ENCODE peak calls at places on chromosomes 11 and 22, in nine cellular contexts. One of them, this sample, is unnamed.

GRCh38 chr11:1556278-1557167 is 15.5 kb downstream of the DUSP8 start:
- DNase-seq in upper lobe of right lung: peak; percentile 58
- DNase-seq in stomach: no peak
- DNase-seq in stimulated activated CD4-positive, alpha-beta T cell treated with anti-CD3 and anti-CD28 coated beads, TNF-alpha, amount 100 ng/mL, for 48 hours: no peak
- DNase-seq in NCI-H1417: no peak
- DNase-seq in naive thymus-derived CD8-positive, alpha-beta T cell: peak; percentile 19
- DNase-seq in cardiac septum: no peak
- DNase-seq in psoas muscle: peak; percentile 49
- DNase-seq in stimulated activated CD8-positive, alpha-beta memory T cell treated with anti-CD3 and anti-CD28 coated beads, Interleukin-2, amount 100 ng/mL, for 1 hour: no peak
- DNase-seq in this sample: no peak

GRCh38 chr11:19697721-19698121 is 14.9 kb upstream of the NAV2 start:
- DNase-seq in stomach: no peak
- DNase-seq in upper lobe of right lung: no peak
- DNase-seq in cardiac septum: no peak
- DNase-seq in naive thymus-derived CD8-positive, alpha-beta T cell: no peak
- DNase-seq in psoas muscle: no peak
- DNase-seq in stimulated activated CD4-positive, alpha-beta T cell treated with anti-CD3 and anti-CD28 coated beads, TNF-alpha, amount 100 ng/mL, for 48 hours: no peak
- DNase-seq in NCI-H1417: no peak
- DNase-seq in stimulated activated CD8-positive, alpha-beta memory T cell treated with anti-CD3 and anti-CD28 coated beads, Interleukin-2, amount 100 ng/mL, for 1 hour: no peak
- DNase-seq in this sample: no peak

GRCh38 chr11:117220568-117220967 is 11.3 kb downstream of the PCSK7 start:
- DNase-seq in naive thymus-derived CD8-positive, alpha-beta T cell: peak; percentile 41
- DNase-seq in stimulated activated CD8-positive, alpha-beta memory T cell treated with anti-CD3 and anti-CD28 coated beads, Interleukin-2, amount 100 ng/mL, for 1 hour: no peak
- DNase-seq in stimulated activated CD4-positive, alpha-beta T cell treated with anti-CD3 and anti-CD28 coated beads, TNF-alpha, amount 100 ng/mL, for 48 hours: no peak
- DNase-seq in stomach: no peak
- DNase-seq in upper lobe of right lung: no peak
- DNase-seq in NCI-H1417: no peak
- DNase-seq in psoas muscle: peak; percentile 83
- DNase-seq in cardiac septum: no peak
- DNase-seq in this sample: no peak

GRCh38 chr11:69372589-69373250 is 78.8 kb downstream of the MYEOV start:
- DNase-seq in stomach: peak; percentile 21
- DNase-seq in psoas muscle: no peak
- DNase-seq in stimulated activated CD8-positive, alpha-beta memory T cell treated with anti-CD3 and anti-CD28 coated beads, Interleukin-2, amount 100 ng/mL, for 1 hour: no peak
- DNase-seq in naive thymus-derived CD8-positive, alpha-beta T cell: peak; percentile 56
- DNase-seq in stimulated activated CD4-positive, alpha-beta T cell treated with anti-CD3 and anti-CD28 coated beads, TNF-alpha, amount 100 ng/mL, for 48 hours: no peak
- DNase-seq in cardiac septum: peak; percentile 33
- DNase-seq in NCI-H1417: no peak
- DNase-seq in upper lobe of right lung: no peak
- DNase-seq in this sample: no peak

GRCh38 chr22:26845016-26845728 is 187.8 kb downstream of the MIAT start:
- DNase-seq in stomach: no peak
- DNase-seq in stimulated activated CD8-positive, alpha-beta memory T cell treated with anti-CD3 and anti-CD28 coated beads, Interleukin-2, amount 100 ng/mL, for 1 hour: no peak
- DNase-seq in stimulated activated CD4-positive, alpha-beta T cell treated with anti-CD3 and anti-CD28 coated beads, TNF-alpha, amount 100 ng/mL, for 48 hours: no peak
- DNase-seq in upper lobe of right lung: no peak
- DNase-seq in cardiac septum: no peak
- DNase-seq in psoas muscle: no peak
- DNase-seq in naive thymus-derived CD8-positive, alpha-beta T cell: no peak
- DNase-seq in NCI-H1417: peak; percentile 21
- DNase-seq in this sample: no peak

GRCh38 chr11:64123102-64123434 is 42.8 kb downstream of the MACROD1 start:
- DNase-seq in stimulated activated CD8-positive, alpha-beta memory T cell treated with anti-CD3 and anti-CD28 coated beads, Interleukin-2, amount 100 ng/mL, for 1 hour: no peak
- DNase-seq in naive thymus-derived CD8-positive, alpha-beta T cell: no peak
- DNase-seq in stimulated activated CD4-positive, alpha-beta T cell treated with anti-CD3 and anti-CD28 coated beads, TNF-alpha, amount 100 ng/mL, for 48 hours: no peak
- DNase-seq in cardiac septum: no peak
- DNase-seq in NCI-H1417: peak; percentile 79
- DNase-seq in upper lobe of right lung: peak; percentile 89
- DNase-seq in stomach: peak; percentile 79
- DNase-seq in psoas muscle: peak; percentile 91
- DNase-seq in this sample: no peak

GRCh38 chr11:115642660-115643059 is 138.4 kb upstream of the CADM1 start:
- DNase-seq in naive thymus-derived CD8-positive, alpha-beta T cell: no peak
- DNase-seq in NCI-H1417: peak; percentile 68
- DNase-seq in upper lobe of right lung: no peak
- DNase-seq in cardiac septum: no peak
- DNase-seq in stomach: no peak
- DNase-seq in psoas muscle: no peak
- DNase-seq in stimulated activated CD4-positive, alpha-beta T cell treated with anti-CD3 and anti-CD28 coated beads, TNF-alpha, amount 100 ng/mL, for 48 hours: no peak
- DNase-seq in stimulated activated CD8-positive, alpha-beta memory T cell treated with anti-CD3 and anti-CD28 coated beads, Interleukin-2, amount 100 ng/mL, for 1 hour: no peak
- DNase-seq in this sample: no peak

GRCh38 chr11:33735166-33735425 is 1.1 kb downstream of the CD59 start:
- DNase-seq in upper lobe of right lung: no peak
- DNase-seq in stomach: no peak
- DNase-seq in stimulated activated CD8-positive, alpha-beta memory T cell treated with anti-CD3 and anti-CD28 coated beads, Interleukin-2, amount 100 ng/mL, for 1 hour: no peak
- DNase-seq in stimulated activated CD4-positive, alpha-beta T cell treated with anti-CD3 and anti-CD28 coated beads, TNF-alpha, amount 100 ng/mL, for 48 hours: no peak
- DNase-seq in naive thymus-derived CD8-positive, alpha-beta T cell: no peak
- DNase-seq in NCI-H1417: peak; percentile 73
- DNase-seq in cardiac septum: no peak
- DNase-seq in psoas muscle: no peak
- DNase-seq in this sample: no peak

GRCh38 chr11:96238563-96239166 is 104.3 kb downstream of the MAML2 start:
- DNase-seq in upper lobe of right lung: no peak
- DNase-seq in cardiac septum: no peak
- DNase-seq in naive thymus-derived CD8-positive, alpha-beta T cell: no peak
- DNase-seq in NCI-H1417: peak; percentile 49
- DNase-seq in stimulated activated CD4-positive, alpha-beta T cell treated with anti-CD3 and anti-CD28 coated beads, TNF-alpha, amount 100 ng/mL, for 48 hours: no peak
- DNase-seq in stimulated activated CD8-positive, alpha-beta memory T cell treated with anti-CD3 and anti-CD28 coated beads, Interleukin-2, amount 100 ng/mL, for 1 hour: no peak
- DNase-seq in stomach: no peak
- DNase-seq in psoas muscle: no peak
- DNase-seq in this sample: no peak

GRCh38 chr11:73875840-73876239 is 806 bp downstream of the COA4 start:
- DNase-seq in cardiac septum: no peak
- DNase-seq in psoas muscle: no peak
- DNase-seq in stomach: no peak
- DNase-seq in stimulated activated CD8-positive, alpha-beta memory T cell treated with anti-CD3 and anti-CD28 coated beads, Interleukin-2, amount 100 ng/mL, for 1 hour: no peak
- DNase-seq in upper lobe of right lung: no peak
- DNase-seq in NCI-H1417: peak; percentile 64
- DNase-seq in stimulated activated CD4-positive, alpha-beta T cell treated with anti-CD3 and anti-CD28 coated beads, TNF-alpha, amount 100 ng/mL, for 48 hours: no peak
- DNase-seq in naive thymus-derived CD8-positive, alpha-beta T cell: no peak
- DNase-seq in this sample: no peak

GRCh38 chr11:11871991-11872401 is 30.2 kb downstream of the USP47 start:
- DNase-seq in stomach: no peak
- DNase-seq in psoas muscle: no peak
- DNase-seq in cardiac septum: no peak
- DNase-seq in stimulated activated CD8-positive, alpha-beta memory T cell treated with anti-CD3 and anti-CD28 coated beads, Interleukin-2, amount 100 ng/mL, for 1 hour: no peak
- DNase-seq in upper lobe of right lung: no peak
- DNase-seq in naive thymus-derived CD8-positive, alpha-beta T cell: no peak
- DNase-seq in NCI-H1417: no peak
- DNase-seq in stimulated activated CD4-positive, alpha-beta T cell treated with anti-CD3 and anti-CD28 coated beads, TNF-alpha, amount 100 ng/mL, for 48 hours: no peak
- DNase-seq in this sample: no peak

GRCh38 chr11:44928144-44928543 is 22.5 kb downstream of the TP53I11 start:
- DNase-seq in naive thymus-derived CD8-positive, alpha-beta T cell: no peak
- DNase-seq in psoas muscle: no peak
- DNase-seq in NCI-H1417: no peak
- DNase-seq in stomach: no peak
- DNase-seq in cardiac septum: no peak
- DNase-seq in upper lobe of right lung: no peak
- DNase-seq in stimulated activated CD8-positive, alpha-beta memory T cell treated with anti-CD3 and anti-CD28 coated beads, Interleukin-2, amount 100 ng/mL, for 1 hour: no peak
- DNase-seq in stimulated activated CD4-positive, alpha-beta T cell treated with anti-CD3 and anti-CD28 coated beads, TNF-alpha, amount 100 ng/mL, for 48 hours: no peak
- DNase-seq in this sample: no peak

GRCh38 chr11:110447343-110447742 is 17.6 kb downstream of the FDX1 start:
- DNase-seq in stimulated activated CD8-positive, alpha-beta memory T cell treated with anti-CD3 and anti-CD28 coated beads, Interleukin-2, amount 100 ng/mL, for 1 hour: no peak
- DNase-seq in cardiac septum: no peak
- DNase-seq in stomach: no peak
- DNase-seq in upper lobe of right lung: no peak
- DNase-seq in naive thymus-derived CD8-positive, alpha-beta T cell: no peak
- DNase-seq in NCI-H1417: no peak
- DNase-seq in stimulated activated CD4-positive, alpha-beta T cell treated with anti-CD3 and anti-CD28 coated beads, TNF-alpha, amount 100 ng/mL, for 48 hours: no peak
- DNase-seq in psoas muscle: no peak
- DNase-seq in this sample: no peak

GRCh38 chr11:130313383-130314183 is 1.1 kb downstream of the ZBTB44 start:
- DNase-seq in stimulated activated CD4-positive, alpha-beta T cell treated with anti-CD3 and anti-CD28 coated beads, TNF-alpha, amount 100 ng/mL, for 48 hours: no peak
- DNase-seq in stomach: no peak
- DNase-seq in upper lobe of right lung: no peak
- DNase-seq in NCI-H1417: no peak
- DNase-seq in psoas muscle: no peak
- DNase-seq in naive thymus-derived CD8-positive, alpha-beta T cell: no peak
- DNase-seq in cardiac septum: no peak
- DNase-seq in stimulated activated CD8-positive, alpha-beta memory T cell treated with anti-CD3 and anti-CD28 coated beads, Interleukin-2, amount 100 ng/mL, for 1 hour: no peak
- DNase-seq in this sample: no peak

GRCh38 chr11:18633256-18634139 is 644 bp downstream of the SPTY2D1 start:
- DNase-seq in stomach: no peak
- DNase-seq in stimulated activated CD8-positive, alpha-beta memory T cell treated with anti-CD3 and anti-CD28 coated beads, Interleukin-2, amount 100 ng/mL, for 1 hour: no peak
- DNase-seq in NCI-H1417: no peak
- DNase-seq in upper lobe of right lung: no peak
- DNase-seq in psoas muscle: no peak
- DNase-seq in naive thymus-derived CD8-positive, alpha-beta T cell: no peak
- DNase-seq in stimulated activated CD4-positive, alpha-beta T cell treated with anti-CD3 and anti-CD28 coated beads, TNF-alpha, amount 100 ng/mL, for 48 hours: peak; percentile 8
- DNase-seq in cardiac septum: no peak
- DNase-seq in this sample: peak; percentile 40

GRCh38 chr11:10993186-10993585 is 135.3 kb upstream of the ZBED5 start:
- DNase-seq in stimulated activated CD4-positive, alpha-beta T cell treated with anti-CD3 and anti-CD28 coated beads, TNF-alpha, amount 100 ng/mL, for 48 hours: no peak
- DNase-seq in upper lobe of right lung: no peak
- DNase-seq in NCI-H1417: no peak
- DNase-seq in naive thymus-derived CD8-positive, alpha-beta T cell: no peak
- DNase-seq in stomach: no peak
- DNase-seq in stimulated activated CD8-positive, alpha-beta memory T cell treated with anti-CD3 and anti-CD28 coated beads, Interleukin-2, amount 100 ng/mL, for 1 hour: no peak
- DNase-seq in psoas muscle: no peak
- DNase-seq in cardiac septum: no peak
- DNase-seq in this sample: no peak

GRCh38 chr22:27801197-27801615 is 350 bp downstream of the MN1 start:
- DNase-seq in upper lobe of right lung: peak; percentile 69
- DNase-seq in NCI-H1417: peak; percentile 23
- DNase-seq in stimulated activated CD8-positive, alpha-beta memory T cell treated with anti-CD3 and anti-CD28 coated beads, Interleukin-2, amount 100 ng/mL, for 1 hour: no peak
- DNase-seq in cardiac septum: no peak
- DNase-seq in psoas muscle: peak; percentile 72
- DNase-seq in stimulated activated CD4-positive, alpha-beta T cell treated with anti-CD3 and anti-CD28 coated beads, TNF-alpha, amount 100 ng/mL, for 48 hours: peak; percentile 14
- DNase-seq in stomach: peak; percentile 33
- DNase-seq in naive thymus-derived CD8-positive, alpha-beta T cell: no peak
- DNase-seq in this sample: no peak

GRCh38 chr11:46361283-46362145 is 14.3 kb downstream of the DGKZ start:
- DNase-seq in psoas muscle: peak; percentile 92
- DNase-seq in naive thymus-derived CD8-positive, alpha-beta T cell: peak; percentile 81
- DNase-seq in cardiac septum: peak; percentile 90
- DNase-seq in stimulated activated CD8-positive, alpha-beta memory T cell treated with anti-CD3 and anti-CD28 coated beads, Interleukin-2, amount 100 ng/mL, for 1 hour: no peak
- DNase-seq in NCI-H1417: peak; percentile 89
- DNase-seq in stomach: no peak
- DNase-seq in upper lobe of right lung: peak; percentile 88
- DNase-seq in stimulated activated CD4-positive, alpha-beta T cell treated with anti-CD3 and anti-CD28 coated beads, TNF-alpha, amount 100 ng/mL, for 48 hours: no peak
- DNase-seq in this sample: peak; percentile 84

GRCh38 chr11:126007263-126007662 is 55.4 kb downstream of the CDON start:
- DNase-seq in stimulated activated CD4-positive, alpha-beta T cell treated with anti-CD3 and anti-CD28 coated beads, TNF-alpha, amount 100 ng/mL, for 48 hours: no peak
- DNase-seq in psoas muscle: no peak
- DNase-seq in stomach: no peak
- DNase-seq in NCI-H1417: peak; percentile 9
- DNase-seq in naive thymus-derived CD8-positive, alpha-beta T cell: no peak
- DNase-seq in stimulated activated CD8-positive, alpha-beta memory T cell treated with anti-CD3 and anti-CD28 coated beads, Interleukin-2, amount 100 ng/mL, for 1 hour: no peak
- DNase-seq in upper lobe of right lung: no peak
- DNase-seq in cardiac septum: no peak
- DNase-seq in this sample: no peak

GRCh38 chr11:13316528-13316961 is 39.0 kb downstream of the BMAL1 start:
- DNase-seq in naive thymus-derived CD8-positive, alpha-beta T cell: no peak
- DNase-seq in stomach: no peak
- DNase-seq in stimulated activated CD4-positive, alpha-beta T cell treated with anti-CD3 and anti-CD28 coated beads, TNF-alpha, amount 100 ng/mL, for 48 hours: no peak
- DNase-seq in cardiac septum: no peak
- DNase-seq in psoas muscle: peak; percentile 80
- DNase-seq in upper lobe of right lung: peak; percentile 77
- DNase-seq in NCI-H1417: no peak
- DNase-seq in stimulated activated CD8-positive, alpha-beta memory T cell treated with anti-CD3 and anti-CD28 coated beads, Interleukin-2, amount 100 ng/mL, for 1 hour: no peak
- DNase-seq in this sample: no peak

GRCh38 chr22:22318723-22319465 is 74.3 kb downstream of the VPREB1 start:
- DNase-seq in upper lobe of right lung: no peak
- DNase-seq in cardiac septum: no peak
- DNase-seq in psoas muscle: no peak
- DNase-seq in NCI-H1417: no peak
- DNase-seq in stimulated activated CD8-positive, alpha-beta memory T cell treated with anti-CD3 and anti-CD28 coated beads, Interleukin-2, amount 100 ng/mL, for 1 hour: no peak
- DNase-seq in stomach: no peak
- DNase-seq in stimulated activated CD4-positive, alpha-beta T cell treated with anti-CD3 and anti-CD28 coated beads, TNF-alpha, amount 100 ng/mL, for 48 hours: no peak
- DNase-seq in naive thymus-derived CD8-positive, alpha-beta T cell: no peak
- DNase-seq in this sample: no peak

GRCh38 chr22:44995715-44996114 is 14.1 kb downstream of the PHF21B start:
- DNase-seq in naive thymus-derived CD8-positive, alpha-beta T cell: no peak
- DNase-seq in cardiac septum: no peak
- DNase-seq in stimulated activated CD8-positive, alpha-beta memory T cell treated with anti-CD3 and anti-CD28 coated beads, Interleukin-2, amount 100 ng/mL, for 1 hour: no peak
- DNase-seq in upper lobe of right lung: no peak
- DNase-seq in NCI-H1417: no peak
- DNase-seq in stomach: no peak
- DNase-seq in psoas muscle: no peak
- DNase-seq in stimulated activated CD4-positive, alpha-beta T cell treated with anti-CD3 and anti-CD28 coated beads, TNF-alpha, amount 100 ng/mL, for 48 hours: no peak
- DNase-seq in this sample: no peak

GRCh38 chr22:49976439-49977175 is 16.0 kb downstream of the PIM3 start:
- DNase-seq in cardiac septum: peak; percentile 27
- DNase-seq in stimulated activated CD4-positive, alpha-beta T cell treated with anti-CD3 and anti-CD28 coated beads, TNF-alpha, amount 100 ng/mL, for 48 hours: peak; percentile 63
- DNase-seq in NCI-H1417: peak; percentile 2
- DNase-seq in stimulated activated CD8-positive, alpha-beta memory T cell treated with anti-CD3 and anti-CD28 coated beads, Interleukin-2, amount 100 ng/mL, for 1 hour: no peak
- DNase-seq in psoas muscle: no peak
- DNase-seq in naive thymus-derived CD8-positive, alpha-beta T cell: peak; percentile 59
- DNase-seq in upper lobe of right lung: peak; percentile 41
- DNase-seq in stomach: peak; percentile 26
- DNase-seq in this sample: no peak

GRCh38 chr11:61695917-61696316 is 15.7 kb downstream of the DAGLA start:
- DNase-seq in NCI-H1417: peak; percentile 19
- DNase-seq in stimulated activated CD8-positive, alpha-beta memory T cell treated with anti-CD3 and anti-CD28 coated beads, Interleukin-2, amount 100 ng/mL, for 1 hour: peak; percentile 87
- DNase-seq in upper lobe of right lung: peak; percentile 89
- DNase-seq in cardiac septum: peak; percentile 86
- DNase-seq in naive thymus-derived CD8-positive, alpha-beta T cell: peak; percentile 93
- DNase-seq in stomach: peak; percentile 78
- DNase-seq in stimulated activated CD4-positive, alpha-beta T cell treated with anti-CD3 and anti-CD28 coated beads, TNF-alpha, amount 100 ng/mL, for 48 hours: peak; percentile 89
- DNase-seq in psoas muscle: peak; percentile 92
- DNase-seq in this sample: peak; percentile 50

GRCh38 chr22:24401824-24402434 is 25.5 kb upstream of the ADORA2A start:
- DNase-seq in cardiac septum: no peak
- DNase-seq in naive thymus-derived CD8-positive, alpha-beta T cell: no peak
- DNase-seq in upper lobe of right lung: no peak
- DNase-seq in stimulated activated CD4-positive, alpha-beta T cell treated with anti-CD3 and anti-CD28 coated beads, TNF-alpha, amount 100 ng/mL, for 48 hours: no peak
- DNase-seq in stimulated activated CD8-positive, alpha-beta memory T cell treated with anti-CD3 and anti-CD28 coated beads, Interleukin-2, amount 100 ng/mL, for 1 hour: no peak
- DNase-seq in stomach: no peak
- DNase-seq in psoas muscle: peak; percentile 32
- DNase-seq in NCI-H1417: no peak
- DNase-seq in this sample: no peak

GRCh38 chr11:117688255-117688797 is 108.7 kb downstream of the DSCAML1 start:
- DNase-seq in stimulated activated CD4-positive, alpha-beta T cell treated with anti-CD3 and anti-CD28 coated beads, TNF-alpha, amount 100 ng/mL, for 48 hours: no peak
- DNase-seq in stomach: no peak
- DNase-seq in NCI-H1417: no peak
- DNase-seq in psoas muscle: no peak
- DNase-seq in naive thymus-derived CD8-positive, alpha-beta T cell: no peak
- DNase-seq in cardiac septum: no peak
- DNase-seq in upper lobe of right lung: no peak
- DNase-seq in stimulated activated CD8-positive, alpha-beta memory T cell treated with anti-CD3 and anti-CD28 coated beads, Interleukin-2, amount 100 ng/mL, for 1 hour: no peak
- DNase-seq in this sample: no peak

GRCh38 chr11:118910309-118911112 is 15.2 kb downstream of the BCL9L start:
- DNase-seq in stomach: peak; percentile 82
- DNase-seq in naive thymus-derived CD8-positive, alpha-beta T cell: no peak
- DNase-seq in psoas muscle: peak; percentile 90
- DNase-seq in stimulated activated CD8-positive, alpha-beta memory T cell treated with anti-CD3 and anti-CD28 coated beads, Interleukin-2, amount 100 ng/mL, for 1 hour: no peak
- DNase-seq in upper lobe of right lung: peak; percentile 91
- DNase-seq in stimulated activated CD4-positive, alpha-beta T cell treated with anti-CD3 and anti-CD28 coated beads, TNF-alpha, amount 100 ng/mL, for 48 hours: no peak
- DNase-seq in cardiac septum: no peak
- DNase-seq in NCI-H1417: no peak
- DNase-seq in this sample: no peak

GRCh38 chr22:25008666-25009065 is 56.1 kb downstream of the KIAA1671 start:
- DNase-seq in NCI-H1417: peak; percentile 4
- DNase-seq in stimulated activated CD4-positive, alpha-beta T cell treated with anti-CD3 and anti-CD28 coated beads, TNF-alpha, amount 100 ng/mL, for 48 hours: no peak
- DNase-seq in upper lobe of right lung: no peak
- DNase-seq in naive thymus-derived CD8-positive, alpha-beta T cell: no peak
- DNase-seq in stomach: no peak
- DNase-seq in cardiac septum: no peak
- DNase-seq in psoas muscle: no peak
- DNase-seq in stimulated activated CD8-positive, alpha-beta memory T cell treated with anti-CD3 and anti-CD28 coated beads, Interleukin-2, amount 100 ng/mL, for 1 hour: no peak
- DNase-seq in this sample: no peak

GRCh38 chr11:47406896-47407745 is 1.3 kb upstream of the SLC39A13 start:
- DNase-seq in cardiac septum: no peak
- DNase-seq in stimulated activated CD8-positive, alpha-beta memory T cell treated with anti-CD3 and anti-CD28 coated beads, Interleukin-2, amount 100 ng/mL, for 1 hour: no peak
- DNase-seq in upper lobe of right lung: no peak
- DNase-seq in psoas muscle: peak; percentile 67
- DNase-seq in naive thymus-derived CD8-positive, alpha-beta T cell: no peak
- DNase-seq in NCI-H1417: no peak
- DNase-seq in stomach: no peak
- DNase-seq in stimulated activated CD4-positive, alpha-beta T cell treated with anti-CD3 and anti-CD28 coated beads, TNF-alpha, amount 100 ng/mL, for 48 hours: no peak
- DNase-seq in this sample: no peak

GRCh38 chr11:72578991-72579815 is 95.0 kb downstream of the PDE2A start:
- DNase-seq in NCI-H1417: no peak
- DNase-seq in upper lobe of right lung: peak; percentile 52
- DNase-seq in stomach: no peak
- DNase-seq in stimulated activated CD4-positive, alpha-beta T cell treated with anti-CD3 and anti-CD28 coated beads, TNF-alpha, amount 100 ng/mL, for 48 hours: no peak
- DNase-seq in cardiac septum: peak; percentile 50
- DNase-seq in psoas muscle: peak; percentile 5
- DNase-seq in naive thymus-derived CD8-positive, alpha-beta T cell: peak; percentile 28
- DNase-seq in stimulated activated CD8-positive, alpha-beta memory T cell treated with anti-CD3 and anti-CD28 coated beads, Interleukin-2, amount 100 ng/mL, for 1 hour: no peak
- DNase-seq in this sample: no peak

GRCh38 chr11:122673706-122674105 is 18.2 kb downstream of the UBASH3B start:
- DNase-seq in psoas muscle: no peak
- DNase-seq in upper lobe of right lung: no peak
- DNase-seq in stomach: no peak
- DNase-seq in NCI-H1417: no peak
- DNase-seq in naive thymus-derived CD8-positive, alpha-beta T cell: no peak
- DNase-seq in stimulated activated CD8-positive, alpha-beta memory T cell treated with anti-CD3 and anti-CD28 coated beads, Interleukin-2, amount 100 ng/mL, for 1 hour: no peak
- DNase-seq in stimulated activated CD4-positive, alpha-beta T cell treated with anti-CD3 and anti-CD28 coated beads, TNF-alpha, amount 100 ng/mL, for 48 hours: no peak
- DNase-seq in cardiac septum: no peak
- DNase-seq in this sample: no peak

This sample was measured in GM18507.